ENCODE peak calls at places on chromosome 19, in seven cellular contexts. S is A549, I is heart left ventricle, K is left lung, Q is heart right ventricle, W is lung, T is cardiac muscle cell. G is an unnamed sample. For H3K4me1 and H3K9me3, the result is how much of the 10 kb centered on the place peaks cover.

GRCh38 chr19:37654525-37654832 is 786 bp downstream of the ZFP30 start:
- DNase-seq in S (no peak), K (no peak), W (no peak), T (peak), I (no peak), Q (no peak), G (no peak)

GRCh38 chr19:41926861-41927809 is 1.1 kb downstream of the ERFL start:
- DNase-seq in T (no peak), K (no peak), W (no peak), I (no peak), S (no peak), Q (no peak), G (no peak)

GRCh38 chr19:17302391-17303166 is 646 bp downstream of the ABHD8 start:
- DNase-seq in Q (no peak), I (no peak), K (no peak), W (no peak), T (no peak), S (no peak), G (peak)

GRCh38 chr19:18483119-18483518 is 38.8 kb downstream of the ELL start:
- DNase-seq in W (no peak), Q (no peak), K (no peak), I (no peak), T (no peak), S (no peak), G (no peak)

GRCh38 chr19:48274938-48275337 is 5.1 kb downstream of the ZNF114 start:
- DNase-seq in I (no peak), W (no peak), S (no peak), K (no peak), T (no peak), Q (no peak), G (no peak)

GRCh38 chr19:19480688-19481087 is 34.7 kb downstream of the TSSK6 start:
- DNase-seq in I (peak), K (no peak), W (no peak), T (no peak), S (no peak), Q (no peak), G (no peak)

GRCh38 chr19:41748012-41748411 is 7.3 kb upstream of the CEACAM6 start:
- DNase-seq in K (no peak), T (no peak), S (no peak), Q (no peak), I (no peak), W (no peak), G (no peak)

GRCh38 chr19:16614941-16615340 is 13.1 kb downstream of the MED26 start:
- DNase-seq in S (no peak), I (no peak), T (no peak), W (no peak), Q (no peak), K (no peak), G (no peak)

GRCh38 chr19:1251503-1252220 is 3.3 kb downstream of the MIDN start:
- DNase-seq in S (peak), W (peak), K (peak), I (no peak), Q (peak), T (no peak), G (peak)

GRCh38 chr19:3094638-3095374 is 644 bp downstream of the GNA11 start:
- DNase-seq in S (no peak), I (peak), T (peak), W (no peak), K (no peak), Q (no peak), G (peak)

GRCh38 chr19:12769689-12770088 is 5.7 kb downstream of the HOOK2 start:
- DNase-seq in W (peak), S (no peak), I (no peak), K (peak), Q (no peak), T (no peak), G (peak)

GRCh38 chr19:14979136-14979497 is 547 bp downstream of the SLC1A6 start:
- DNase-seq in K (no peak), T (no peak), W (no peak), S (no peak), I (no peak), Q (no peak), G (peak)

GRCh38 chr19:15025237-15025636 is 24.0 kb upstream of the CASP14 start:
- DNase-seq in Q (no peak), T (peak), I (no peak), S (peak), W (no peak), K (no peak), G (peak)

GRCh38 chr19:33444993-33445751 is 71.7 kb downstream of the CEBPG start:
- DNase-seq in Q (no peak), W (no peak), K (peak), I (no peak), S (no peak), T (no peak), G (no peak)

GRCh38 chr19:13597625-13598024 is 91.3 kb upstream of the CACNA1A start:
- DNase-seq in S (peak), T (peak), W (peak), Q (no peak), I (peak), K (no peak), G (peak)

GRCh38 chr19:40716031-40716654 is 543 bp downstream of the COQ8B start:
- DNase-seq in T (no peak), I (no peak), S (peak), W (no peak), Q (no peak), K (peak), G (peak)

GRCh38 chr19:44661904-44662303 is 9.4 kb upstream of the CEACAM19 start:
- DNase-seq in W (no peak), K (no peak), T (no peak), S (no peak), I (no peak), Q (no peak), G (no peak)

GRCh38 chr19:37997911-37998344 is 90.9 kb downstream of the SIPA1L3 start:
- DNase-seq in W (no peak), S (peak), Q (no peak), T (peak), I (no peak), K (no peak), G (no peak)

GRCh38 chr19:3458229-3458555 is 22.1 kb downstream of the SMIM24 start:
- DNase-seq in K (no peak), S (peak), W (no peak), I (no peak), Q (no peak), T (no peak), G (peak)

GRCh38 chr19:41886761-41887710 is 4.1 kb downstream of the ARHGEF1 start:
- DNase-seq in K (no peak), T (no peak), W (no peak), I (no peak), Q (no peak), S (no peak), G (no peak)

GRCh38 chr19:29285878-29286277 is 72.9 kb upstream of the UQCRFS1 start:
- DNase-seq in K (no peak), W (no peak), Q (no peak), S (peak), T (peak), I (no peak), G (peak)

GRCh38 chr19:51122112-51122981 is 2.4 kb upstream of the SIGLEC9 start:
- DNase-seq in T (peak), I (no peak), S (no peak), Q (no peak), K (no peak), W (no peak), G (no peak)
- H3K4me1 ChIP-seq in T (under half), I (under half), S (under half), Q (under half), K (half or more), W (under half), G (under half)

GRCh38 chr19:56976995-56977906 is 136.7 kb upstream of the PEG3 start:
- DNase-seq in T (no peak), W (no peak), K (no peak), Q (no peak), S (no peak), I (no peak), G (no peak)
- H3K9me3 ChIP-seq in T (under half), W (under half), K (half or more), Q (under half), S (half or more), I (under half), G (half or more)

GRCh38 chr19:46626441-46626840 is 1.6 kb upstream of the PTGIR start:
- DNase-seq in W (no peak), S (no peak), K (no peak), T (no peak), I (peak), Q (no peak), G (no peak)

GRCh38 chr19:46631481-46631880 is 4.5 kb downstream of the GNG8 start:
- DNase-seq in T (peak), W (no peak), S (no peak), I (peak), K (no peak), Q (peak), G (no peak)

GRCh38 chr19:46630806-46631205 is 5.2 kb downstream of the GNG8 start:
- DNase-seq in I (peak), Q (no peak), T (no peak), W (no peak), S (no peak), K (no peak), G (no peak)

GRCh38 chr19:46633130-46633529 is 2.9 kb downstream of the GNG8 start:
- DNase-seq in K (no peak), S (no peak), I (no peak), Q (no peak), W (no peak), T (no peak), G (no peak)

DNA sequence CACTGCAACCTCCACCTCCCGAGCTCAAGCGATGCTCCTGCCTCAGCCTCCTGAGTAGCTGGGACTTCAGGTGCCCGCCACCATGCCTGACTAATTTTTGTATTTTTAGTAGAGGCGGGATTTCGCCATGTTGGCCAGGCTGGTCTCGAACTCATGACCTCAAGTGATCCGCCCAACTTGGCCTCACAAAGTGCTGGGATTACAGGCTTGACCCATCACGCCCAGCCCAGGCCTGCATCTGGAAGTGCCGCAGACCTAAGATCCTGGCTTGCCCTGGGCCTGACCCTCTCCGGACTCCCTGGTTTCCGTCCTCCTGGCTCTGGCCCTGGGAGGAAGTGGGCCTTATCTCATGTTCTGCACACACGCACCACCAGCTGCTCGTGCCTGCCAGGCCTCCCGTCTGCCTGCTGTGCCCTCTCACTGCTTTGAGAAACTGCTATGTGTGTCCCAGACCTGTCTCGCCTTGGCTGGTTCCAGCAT is 4.7 kb upstream of the PTGIR start:
- DNase-seq in Q (no peak), I (no peak), W (no peak), S (no peak), K (no peak), T (peak), G (no peak)
- H3K4me1 ChIP-seq in Q (half or more), I (under half), W (under half), S (under half), K (under half), T (under half), G (under half)

DNA sequence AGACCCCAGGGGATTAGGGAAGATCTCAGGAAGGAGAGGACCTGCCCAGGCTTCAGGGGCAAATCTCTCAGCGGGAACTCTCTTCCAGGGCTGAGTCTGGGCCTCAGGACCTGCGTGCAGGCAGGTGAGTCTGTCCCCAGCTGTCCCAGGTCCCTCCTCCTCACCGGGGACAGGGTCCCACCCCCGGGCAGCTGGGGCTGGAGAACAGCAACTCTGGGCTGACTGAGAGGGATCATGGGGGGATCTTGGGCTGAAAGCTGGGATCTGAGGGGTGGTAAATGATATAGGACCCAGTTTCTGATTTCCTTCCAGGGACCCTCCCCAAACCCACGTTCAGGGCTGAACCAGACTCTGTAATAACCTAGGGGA is 14.3 kb downstream of the LILRA1 start:
- DNase-seq in Q (no peak), S (no peak), K (no peak), T (no peak), W (no peak), I (no peak), G (no peak)
- H3K9me3 ChIP-seq in Q (under half), S (under half), K (under half), T (under half), W (under half), I (under half), G (half or more)

G was measured in endodermal cell.